ENCODE peak calls at places on chromosomes 3 and 15, in five cellular contexts. I, P, C, E and A are unnamed samples.

GRCh38 chr3:174619244-174619643 is 239.9 kb upstream of the NAALADL2 start:
- DNase-seq in E (no peak), C (no peak), I (no peak), P (no peak), A (no peak)

GRCh38 chr3:10518506-10519150 is 13.2 kb upstream of the ATP2B2 start:
- DNase-seq in E (no peak), I (peak; percentile 67), P (no peak), C (no peak), A (peak; percentile 40)

GRCh38 chr3:188455748-188456147 is 301.8 kb downstream of the LPP start:
- DNase-seq in E (no peak), C (no peak), P (no peak), I (no peak), A (no peak)

GRCh38 chr3:46860381-46861292 is 2.6 kb downstream of the MYL3 start:
- DNase-seq in P (no peak), I (peak; percentile 67), E (no peak), C (no peak), A (peak; percentile 63)

GRCh38 chr3:71069797-71070196 is 513.7 kb downstream of the FOXP1 start:
- DNase-seq in E (no peak), I (peak; percentile 84), P (peak; percentile 76), C (no peak), A (peak; percentile 76)

GRCh38 chr3:104992618-104993017 is 374.1 kb upstream of the ALCAM start:
- DNase-seq in I (no peak), P (no peak), C (no peak), E (no peak), A (no peak)

GRCh38 chr3:177459397-177459796 is 262.1 kb upstream of the TBL1XR1 start:
- DNase-seq in E (no peak), P (no peak), C (no peak), I (no peak), A (no peak)

GRCh38 chr3:194683431-194683830 is 2.3 kb upstream of the FAM43A start:
- DNase-seq in I (no peak), P (no peak), E (no peak), C (no peak), A (no peak)

GRCh38 chr3:47057212-47057671 is 77.8 kb downstream of the NBEAL2 start:
- DNase-seq in C (no peak), I (no peak), E (no peak), P (no peak), A (no peak)

GRCh38 chr3:33826206-33826605 is 27.8 kb downstream of the PDCD6IP start:
- DNase-seq in I (no peak), C (no peak), P (no peak), E (no peak), A (no peak)

DNA sequence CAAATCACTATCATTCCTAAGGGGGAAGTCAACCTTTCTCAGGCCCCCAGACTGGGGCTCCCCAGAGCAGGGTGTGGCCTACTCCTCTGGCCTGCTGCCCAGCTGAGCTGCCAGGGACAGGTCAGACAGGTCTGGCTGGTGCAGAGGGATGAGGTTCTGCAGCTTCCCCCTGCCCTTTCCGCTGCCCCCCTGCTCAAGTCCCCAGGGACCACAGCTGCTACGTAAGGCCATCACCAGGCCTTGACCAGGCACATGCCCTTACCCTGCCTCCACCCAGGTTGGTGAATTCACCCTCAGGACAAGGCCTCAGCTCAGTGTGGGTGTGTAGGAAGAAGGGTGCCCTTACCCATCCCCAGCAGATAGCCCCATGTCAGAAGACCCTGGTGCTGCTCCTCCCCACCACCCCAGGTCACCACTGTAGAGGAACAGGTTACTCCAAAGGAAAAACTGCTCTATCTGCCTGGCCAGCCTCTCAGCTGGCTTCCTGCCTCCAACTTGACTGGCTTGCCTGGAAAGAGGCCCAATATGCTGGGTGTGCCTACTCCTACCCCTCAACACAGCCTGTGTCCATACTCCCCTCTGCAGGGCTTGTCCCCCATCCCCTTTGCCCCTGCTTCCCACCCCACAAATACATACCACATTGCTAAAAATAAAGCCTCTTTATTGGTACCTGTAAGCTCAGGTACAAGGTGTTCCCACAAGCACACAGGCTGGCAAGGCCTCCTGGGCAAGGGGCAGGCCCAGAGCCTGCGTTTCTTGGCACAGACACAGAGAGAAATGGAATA is 12.0 kb downstream of the CSRNP1 start:
- DNase-seq in C (no peak), I (peak; percentile 89), P (peak; percentile 91), E (no peak), A (peak; percentile 72)
- TF ChIP-seq POLR2AphosphoS5 in C (peak; percentile 63), I (peak; percentile 83), P (no peak), E (peak; percentile 73), A (no peak)

GRCh38 chr3:11542551-11542950 is 101.2 kb downstream of the VGLL4 start:
- DNase-seq in I (no peak), E (no peak), C (no peak), P (no peak), A (peak; percentile 53)

GRCh38 chr3:11539677-11540076 is 104.0 kb downstream of the VGLL4 start:
- DNase-seq in I (no peak), C (no peak), E (no peak), P (no peak), A (peak; percentile 59)

GRCh38 chr3:11543948-11544387 is 99.7 kb downstream of the VGLL4 start:
- DNase-seq in E (no peak), I (no peak), C (no peak), P (no peak), A (peak; percentile 54)

GRCh38 chr3:11543141-11543947 is 100.4 kb downstream of the VGLL4 start:
- DNase-seq in P (no peak), E (no peak), C (no peak), I (no peak), A (peak; percentile 50)

DNA sequence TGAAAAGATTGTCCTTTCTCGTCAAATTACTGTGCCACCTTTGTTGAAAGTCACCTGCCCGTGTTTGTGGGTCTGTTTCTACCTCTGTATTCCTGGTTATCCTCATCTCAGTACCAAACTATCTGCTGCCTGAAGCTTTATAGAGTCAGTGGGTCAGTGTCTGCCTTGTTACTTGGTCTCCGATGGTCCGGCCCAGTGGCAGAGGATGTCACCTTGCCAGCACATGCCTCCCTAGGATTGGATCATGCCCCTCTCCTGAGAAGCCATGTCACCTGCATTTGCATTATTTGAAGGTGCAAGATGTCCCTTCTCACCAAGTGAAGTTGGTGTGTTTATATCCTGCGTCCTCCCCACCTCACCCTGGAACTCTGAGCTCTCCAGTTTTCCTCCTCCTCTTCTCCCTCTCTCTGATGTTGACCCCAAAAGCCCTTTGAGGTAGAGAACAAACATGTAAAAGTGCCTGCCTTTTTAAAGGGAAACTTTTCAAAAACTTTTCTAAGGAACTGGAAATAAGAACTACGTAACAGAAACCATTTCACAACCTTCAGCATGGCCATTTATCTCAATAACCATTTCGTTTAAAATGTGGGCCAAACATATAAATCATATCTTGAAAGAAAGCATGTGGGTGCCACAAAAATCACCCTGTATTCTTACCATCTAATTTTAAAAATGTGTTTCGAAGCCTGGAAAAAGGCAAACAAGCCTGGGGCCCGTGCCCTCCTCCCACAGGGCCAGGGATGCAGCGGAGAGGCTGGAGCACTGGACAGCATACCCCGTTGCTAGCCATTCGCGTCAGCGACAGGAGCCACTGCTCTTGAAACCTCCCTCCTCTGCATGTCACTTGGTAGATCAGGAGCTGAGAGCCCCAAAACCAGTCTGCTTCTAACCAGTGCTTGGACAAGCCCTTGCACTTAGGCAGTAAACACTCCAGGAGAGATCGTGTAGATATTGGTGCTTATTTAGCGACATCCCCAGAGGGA is 102.1 kb downstream of the VGLL4 start:
- DNase-seq in P (no peak), I (no peak), E (no peak), C (no peak), A (peak; percentile 62)
- TF ChIP-seq POLR2AphosphoS5 in P (no peak), I (no peak), E (no peak), C (no peak), A (peak; percentile 62)

GRCh38 chr15:80436511-80437307 is 32.5 kb downstream of the ARNT2 start:
- DNase-seq in E (no peak), I (peak; percentile 32), C (no peak), P (no peak), A (no peak)
- TF ChIP-seq POLR2AphosphoS5 in E (no peak), I (no peak), C (no peak), P (no peak), A (no peak)

GRCh38 chr3:168157903-168158302 is 62.2 kb upstream of the GOLIM4 start:
- DNase-seq in P (no peak), I (no peak), C (no peak), E (no peak), A (no peak)

GRCh38 chr3:168156479-168156878 is 60.8 kb upstream of the GOLIM4 start:
- DNase-seq in C (no peak), I (no peak), E (no peak), P (no peak), A (no peak)

GRCh38 chr3:168155207-168155785 is 59.6 kb upstream of the GOLIM4 start:
- DNase-seq in C (no peak), I (no peak), E (no peak), P (no peak), A (no peak)

GRCh38 chr3:168159473-168159872 is 63.7 kb upstream of the GOLIM4 start:
- DNase-seq in I (no peak), C (no peak), E (no peak), P (no peak), A (no peak)

DNA sequence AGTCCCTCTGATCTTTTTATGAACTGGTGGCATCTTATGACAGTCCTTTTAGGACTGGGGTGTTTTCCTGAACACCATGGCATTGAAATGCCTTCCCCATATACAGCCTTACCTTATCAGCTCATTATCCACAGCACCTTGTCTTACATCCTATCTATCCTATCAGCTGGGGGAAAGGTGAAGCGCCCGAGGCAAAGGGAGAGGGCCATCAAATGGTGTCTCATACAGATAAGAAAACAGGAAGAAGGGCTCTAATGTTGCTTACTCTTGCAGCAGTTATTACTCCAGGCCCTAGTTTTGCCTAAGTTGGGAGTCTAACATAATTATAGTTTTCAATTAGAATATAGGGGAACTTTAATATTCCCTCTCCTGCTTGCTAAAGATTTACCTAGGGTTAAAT is 61.6 kb upstream of the GOLIM4 start:
- DNase-seq in P (no peak), E (no peak), C (no peak), I (no peak), A (no peak)
- TF ChIP-seq POLR2AphosphoS5 in P (no peak), E (no peak), C (no peak), I (no peak), A (no peak)

GRCh38 chr15:101127503-101128076 is 124.3 kb downstream of the CHSY1 start:
- DNase-seq in E (peak; percentile 82), I (peak; percentile 88), C (no peak), P (peak; percentile 75), A (peak; percentile 91)
- TF ChIP-seq POLR2AphosphoS5 in E (no peak), I (peak; percentile 71), C (no peak), P (no peak), A (peak; percentile 44)

GRCh38 chr3:187445352-187445751 is 77.2 kb downstream of the RTP4 start:
- DNase-seq in I (no peak), C (no peak), P (no peak), E (no peak), A (no peak)

GRCh38 chr3:187447737-187448136 is 79.6 kb downstream of the RTP4 start:
- DNase-seq in E (no peak), C (no peak), P (no peak), I (no peak), A (no peak)

GRCh38 chr3:187448674-187449073 is 80.5 kb downstream of the RTP4 start:
- DNase-seq in P (no peak), E (no peak), C (no peak), I (no peak), A (no peak)

GRCh38 chr3:187454416-187454815 is 86.2 kb downstream of the RTP4 start:
- DNase-seq in P (no peak), C (no peak), I (no peak), E (no peak), A (no peak)

GRCh38 chr3:187450791-187451190 is 82.6 kb downstream of the RTP4 start:
- DNase-seq in E (no peak), I (no peak), P (no peak), C (no peak), A (no peak)
- TF ChIP-seq POLR2AphosphoS5 in E (no peak), I (no peak), P (no peak), C (no peak), A (no peak)

GRCh38 chr15:32718822-32719716 is 1.3 kb downstream of the GREM1 start:
- DNase-seq in E (no peak), C (no peak), P (peak; percentile 17), I (no peak), A (peak; percentile 62)
- TF ChIP-seq POLR2AphosphoS5 in E (no peak), C (no peak), P (no peak), I (no peak), A (no peak)